ENCODE peak calls at places on chromosomes 5 and 9, in six cellular contexts. K is Peyer's patch; Z is spleen; U is cardiac muscle cell; A is CD8-positive, alpha-beta T cell; R is DND-41. W is an unnamed sample.

GRCh38 chr5:112848116-112848811 is 12.8 kb upstream of the SRP19 start:
- DNase-seq in Z (no peak), A (no peak), R (no peak), U (peak; percentile 79), K (no peak), W (no peak)

GRCh38 chr5:179820483-179821297 is at the start of gene SQSTM1:
- DNase-seq in U (peak; percentile 93), A (peak; percentile 93), K (peak; percentile 75), Z (peak; percentile 97), R (peak; percentile 80), W (peak; percentile 90)

GRCh38 chr5:168023190-168023589 is 268.3 kb upstream of the WWC1 start:
- DNase-seq in K (no peak), R (no peak), Z (no peak), U (no peak), A (no peak), W (peak; percentile 57)

GRCh38 chr9:34179528-34180138 is 790 bp downstream of the UBAP1 start:
- DNase-seq in R (no peak), K (no peak), U (no peak), A (no peak), Z (no peak), W (no peak)

GRCh38 chr5:73638344-73639095 is 12.5 kb downstream of the ARHGEF28 start:
- DNase-seq in U (no peak), K (no peak), Z (no peak), R (no peak), A (no peak), W (no peak)

GRCh38 chr5:10310073-10310779 is 2.5 kb upstream of the CMBL start:
- DNase-seq in K (no peak), A (no peak), U (no peak), Z (no peak), R (no peak), W (no peak)

GRCh38 chr5:17218353-17219005 is 1.0 kb downstream of the BASP1 start:
- DNase-seq in Z (peak; percentile 88), A (no peak), R (no peak), K (no peak), U (peak; percentile 67), W (no peak)

GRCh38 chr5:9062873-9063272 is 483.0 kb downstream of the SEMA5A start:
- DNase-seq in R (no peak), Z (no peak), K (no peak), U (no peak), A (no peak), W (no peak)

GRCh38 chr5:74624009-74624408 is 16.5 kb downstream of the ENC1 start:
- DNase-seq in A (no peak), Z (no peak), R (no peak), K (no peak), U (no peak), W (no peak)

GRCh38 chr9:18626046-18626698 is 152.2 kb downstream of the ADAMTSL1 start:
- DNase-seq in U (no peak), K (no peak), A (no peak), Z (no peak), R (no peak), W (no peak)

GRCh38 chr9:114434878-114435311 is 47.1 kb upstream of the AKNA start:
- DNase-seq in A (peak; percentile 43), K (no peak), U (peak; percentile 50), R (no peak), Z (no peak), W (no peak)

GRCh38 chr9:77440057-77440456 is 208.1 kb downstream of the GNA14 start:
- DNase-seq in U (no peak), K (no peak), Z (no peak), A (no peak), R (no peak), W (peak; percentile 23)

GRCh38 chr9:128409450-128409849 is 11.2 kb upstream of the CERCAM start:
- DNase-seq in U (no peak), A (no peak), R (no peak), Z (no peak), K (no peak), W (no peak)
- H3K27ac ChIP-seq in U (no peak overlapping the region), A (no peak overlapping the region), R (no peak overlapping the region), Z (no peak overlapping the region), K (no peak overlapping the region), W (peak overlapping the region; percentile 97)

DNA sequence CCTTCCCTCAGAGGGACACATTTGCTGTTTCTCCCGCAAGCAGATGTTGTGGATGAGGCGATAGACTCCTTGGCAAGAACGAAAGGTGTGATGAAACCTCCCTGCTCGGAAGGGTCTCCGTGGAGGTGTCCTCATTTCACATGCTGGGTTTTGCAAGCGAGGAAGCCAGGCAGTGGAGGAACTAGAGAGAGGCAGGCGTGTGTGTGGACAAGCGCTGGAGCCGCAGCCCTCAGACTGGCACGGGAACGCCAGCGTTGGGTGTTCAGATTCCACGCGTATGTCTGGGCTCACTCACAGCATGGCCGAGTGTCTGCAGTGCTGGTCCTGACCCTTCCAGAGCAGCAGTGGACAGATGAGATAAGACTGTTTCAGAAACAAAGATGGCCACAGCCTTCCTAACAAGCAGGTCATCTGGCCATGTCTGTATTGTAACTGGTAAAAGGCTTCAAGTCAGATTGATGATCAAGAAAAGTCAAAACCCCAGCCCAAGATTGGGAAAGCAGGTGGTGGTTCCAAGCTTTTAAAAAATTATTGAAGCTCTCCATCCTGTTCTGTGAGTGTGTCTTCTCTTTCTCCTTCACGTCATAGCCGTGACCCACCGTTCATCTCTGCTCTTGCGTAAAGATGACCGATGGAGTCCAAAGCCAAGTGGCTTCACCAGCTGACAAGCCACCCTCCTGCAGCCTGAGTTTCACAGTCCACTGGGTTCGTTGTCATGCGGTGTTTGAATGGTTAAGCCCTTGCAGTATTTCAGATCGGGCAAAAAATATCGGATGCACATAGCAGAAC is 34.9 kb upstream of the NCS1 start:
- DNase-seq in A (no peak), K (no peak), R (no peak), U (no peak), Z (peak; percentile 80), W (no peak)
- H3K27ac ChIP-seq in A (no peak overlapping the region), K (no peak overlapping the region), R (no peak overlapping the region), U (peak overlapping the region; percentile 13), Z (peak overlapping the region; percentile 45), W (no peak overlapping the region)

DNA sequence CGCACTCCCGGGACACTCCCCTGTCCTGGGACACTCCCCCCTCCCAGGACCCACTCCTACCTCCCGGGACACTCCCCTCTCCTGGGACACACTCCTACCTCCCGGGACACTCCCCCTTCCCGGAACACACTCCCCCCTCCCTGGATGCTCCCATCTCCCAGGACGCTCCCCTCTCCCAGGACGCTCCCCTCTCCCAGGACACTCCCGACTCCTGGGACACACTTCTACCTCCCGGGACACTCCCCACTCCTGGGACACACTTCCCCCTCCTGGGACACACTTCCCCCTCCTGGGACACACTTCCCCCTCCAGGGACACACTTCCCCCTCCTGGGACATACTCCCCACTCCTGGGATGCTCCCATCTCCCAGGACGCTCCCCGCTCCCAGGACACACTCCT is 95.6 kb downstream of the RXRA start:
- DNase-seq in R (no peak), Z (no peak), K (no peak), U (no peak), A (no peak), W (no peak)
- H3K27ac ChIP-seq in R (no peak overlapping the region), Z (peak overlapping the region; percentile 30), K (no peak overlapping the region), U (no peak overlapping the region), A (no peak overlapping the region), W (no peak overlapping the region)

GRCh38 chr5:38319486-38319885 is 61.1 kb downstream of the EGFLAM start:
- DNase-seq in R (no peak), A (no peak), Z (no peak), U (no peak), K (no peak), W (no peak)

GRCh38 chr5:38329132-38329715 is 70.9 kb downstream of the EGFLAM start:
- DNase-seq in A (no peak), Z (no peak), R (no peak), U (no peak), K (no peak), W (no peak)

GRCh38 chr5:38317887-38318286 is 59.5 kb downstream of the EGFLAM start:
- DNase-seq in Z (no peak), U (peak; percentile 33), A (no peak), K (no peak), R (no peak), W (no peak)

GRCh38 chr5:38321978-38322377 is 63.6 kb downstream of the EGFLAM start:
- DNase-seq in R (no peak), A (no peak), K (no peak), Z (no peak), U (no peak), W (no peak)

DNA sequence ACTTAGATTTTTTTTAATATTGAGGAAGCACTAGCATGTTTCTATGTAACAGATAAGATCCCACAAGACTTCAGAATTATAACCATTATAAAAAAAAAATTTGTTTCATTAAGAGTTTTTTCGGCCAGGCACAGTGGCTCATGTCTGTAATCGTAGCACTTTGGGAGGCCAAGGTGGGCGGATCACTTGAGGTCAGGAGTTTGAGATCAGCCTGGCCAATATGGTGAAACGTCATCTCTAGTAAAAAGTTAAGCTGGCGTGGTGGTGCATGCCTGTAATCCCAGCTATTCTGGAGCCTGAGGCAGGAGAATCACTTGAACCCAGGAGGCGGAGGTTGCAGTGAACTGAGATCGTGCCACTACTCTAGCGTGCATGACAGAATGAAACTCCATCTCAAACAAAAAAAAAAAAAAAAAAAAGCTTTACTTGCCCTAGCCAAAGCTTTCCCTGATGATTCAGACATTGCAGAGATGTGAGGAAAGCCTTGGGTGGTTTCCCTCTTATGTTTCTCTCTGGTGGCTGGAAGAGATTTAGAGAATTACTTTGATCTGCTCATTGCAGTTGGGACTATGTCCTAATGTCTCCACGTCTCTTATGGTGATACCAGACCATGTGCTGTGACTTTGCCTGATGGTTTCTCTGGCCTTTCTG is 65.4 kb downstream of the EGFLAM start:
- DNase-seq in Z (no peak), R (no peak), U (no peak), K (no peak), A (no peak), W (no peak)
- H3K27ac ChIP-seq in Z (no peak overlapping the region), R (no peak overlapping the region), U (no peak overlapping the region), K (no peak overlapping the region), A (no peak overlapping the region), W (no peak overlapping the region)

DNA sequence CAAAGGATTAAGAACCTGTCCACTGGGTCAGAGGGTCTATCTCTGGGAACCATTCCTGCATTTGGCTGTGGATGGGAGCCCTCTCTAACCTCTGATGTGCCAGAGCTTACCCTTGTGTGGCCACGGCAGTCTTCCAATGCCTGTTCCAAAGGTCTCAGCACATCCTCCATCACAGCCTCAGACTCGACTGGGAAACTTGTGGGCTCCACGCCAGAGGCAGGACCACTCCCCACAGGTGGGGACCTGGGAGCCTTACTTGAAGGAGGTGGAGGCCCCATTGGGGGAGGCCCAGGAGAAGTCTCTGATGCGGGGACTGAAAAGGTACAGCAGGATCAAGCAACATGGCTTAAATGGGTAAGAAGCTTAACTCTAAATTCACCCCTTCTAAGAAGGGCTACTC is 4.4 kb downstream of the EIF4EBP3 start:
- DNase-seq in U (no peak), Z (no peak), A (no peak), R (no peak), K (peak; percentile 11), W (no peak)
- H3K27ac ChIP-seq in U (no peak overlapping the region), Z (no peak overlapping the region), A (no peak overlapping the region), R (no peak overlapping the region), K (no peak overlapping the region), W (no peak overlapping the region)

GRCh38 chr5:173885481-173886010 is 2.6 kb upstream of the CPEB4 start:
- DNase-seq in U (no peak), K (peak; percentile 38), Z (no peak), R (no peak), A (no peak), W (no peak)
- H3K27ac ChIP-seq in U (peak overlapping the region; percentile 16), K (peak overlapping the region; percentile 43), Z (peak overlapping the region; percentile 96), R (no peak overlapping the region), A (no peak overlapping the region), W (no peak overlapping the region)

W was measured in substantia nigra.